ENCODE peak calls at places on chromosomes 11 and 22, in five cellular contexts. R is activated naive CD8-positive, alpha-beta T cell treated with anti-CD3 and anti-CD28 coated beads, Interleukin-2, amount 50 U/mL, for 24 hours; N is neural crest cell; S is CD4-positive, alpha-beta memory T cell; P is colonic mucosa. X is an unnamed sample.

GRCh38 chr11:84817998-84818397 is 809.1 kb downstream of the DLG2 start:
- DNase-seq in N (no peak), S (no peak), P (no peak), R (no peak), X (no peak)

GRCh38 chr11:35223429-35223828 is 84.5 kb downstream of the CD44 start:
- DNase-seq in S (no peak), N (peak), P (no peak), R (no peak), X (no peak)

GRCh38 chr22:35742342-35743100 is 24.8 kb downstream of the APOL5 start:
- DNase-seq in S (no peak), R (no peak), P (no peak), N (no peak), X (no peak)

GRCh38 chr22:45163074-45163416 is 680 bp upstream of the NUP50 start:
- DNase-seq in R (no peak), P (no peak), S (peak), N (no peak), X (peak)

GRCh38 chr11:61815790-61816735 is 740 bp downstream of the FADS1 start:
- DNase-seq in N (peak), P (peak), S (peak), R (peak), X (no peak)

GRCh38 chr22:30348837-30349236 is 7.9 kb downstream of the SF3A1 start:
- DNase-seq in R (no peak), P (no peak), N (no peak), S (no peak), X (no peak)

GRCh38 chr11:134636071-134636470 is 224.0 kb upstream of the B3GAT1 start:
- DNase-seq in S (no peak), N (no peak), R (no peak), P (no peak), X (no peak)

GRCh38 chr11:6653055-6653454 is 2.6 kb downstream of the DCHS1 start:
- DNase-seq in S (no peak), R (no peak), N (no peak), P (no peak), X (no peak)

GRCh38 chr22:24427500-24428164 is at the start of gene ADORA2A:
- DNase-seq in R (peak), P (peak), S (peak), N (no peak), X (no peak)

GRCh38 chr11:95682552-95682951 is 107.0 kb downstream of the FAM76B start:
- DNase-seq in S (no peak), P (no peak), R (no peak), N (no peak), X (no peak)

GRCh38 chr11:85810871-85811611 is at the start of gene SYTL2:
- DNase-seq in R (peak), S (peak), N (peak), P (peak), X (no peak)

GRCh38 chr11:119187123-119187892 is 2.0 kb downstream of the NHERF4 start:
- DNase-seq in N (no peak), R (no peak), P (no peak), S (no peak), X (no peak)

GRCh38 chr11:130815074-130815802 is 101.0 kb downstream of the SNX19 start:
- DNase-seq in P (no peak), S (no peak), N (no peak), R (no peak), X (no peak)

GRCh38 chr22:24995649-24996180 is 43.2 kb downstream of the KIAA1671 start:
- DNase-seq in N (no peak), P (no peak), S (no peak), R (no peak), X (no peak)

GRCh38 chr11:57224537-57224936 is 12.5 kb downstream of the APLNR start:
- DNase-seq in S (no peak), N (no peak), P (no peak), R (no peak), X (no peak)

GRCh38 chr11:26028294-26028954 is 303.5 kb upstream of the ANO3 start:
- DNase-seq in P (no peak), N (no peak), S (no peak), R (no peak), X (no peak)

GRCh38 chr22:45971389-45972028 is 5.5 kb downstream of the WNT7B start:
- DNase-seq in N (no peak), S (no peak), R (no peak), P (no peak), X (no peak)

GRCh38 chr11:638616-639323 is 1.7 kb downstream of the DRD4 start:
- DNase-seq in N (no peak), P (no peak), S (no peak), R (no peak), X (no peak)

GRCh38 chr22:44424867-44425351 is 73.1 kb downstream of the RTL6 start:
- DNase-seq in P (no peak), R (no peak), N (no peak), S (no peak), X (no peak)

GRCh38 chr11:84800755-84801346 is 826.3 kb downstream of the DLG2 start:
- DNase-seq in P (no peak), R (no peak), N (no peak), S (no peak), X (peak)

GRCh38 chr11:111352935-111353695 is 26.0 kb downstream of the POU2AF1 start:
- DNase-seq in R (no peak), N (no peak), P (peak), S (no peak), X (no peak)

GRCh38 chr11:26944866-26945664 is 48.8 kb upstream of the FIBIN start:
- DNase-seq in P (no peak), N (no peak), S (no peak), R (no peak), X (peak)

GRCh38 chr22:33757443-33758124 is 162.7 kb downstream of the LARGE1 start:
- DNase-seq in P (no peak), R (no peak), S (no peak), N (no peak), X (no peak)

GRCh38 chr11:69957849-69958248 is 120.3 kb upstream of the ANO1 start:
- DNase-seq in S (no peak), N (no peak), R (no peak), P (no peak), X (no peak)

GRCh38 chr11:123491241-123491640 is 61.2 kb downstream of the GRAMD1B start:
- DNase-seq in P (no peak), S (no peak), R (no peak), N (no peak), X (no peak)

GRCh38 chr22:20957691-20958440 is 9.2 kb upstream of the AIFM3 start:
- DNase-seq in S (no peak), P (peak), N (no peak), R (no peak), X (no peak)

GRCh38 chr11:33668468-33668825 is 32.2 kb downstream of the C11orf91 start:
- DNase-seq in S (no peak), P (no peak), N (no peak), R (no peak), X (peak)

GRCh38 chr11:30553521-30554110 is 32.5 kb downstream of the MPPED2 start:
- DNase-seq in N (no peak), P (no peak), R (no peak), S (no peak), X (no peak)

GRCh38 chr11:8363924-8364323 is 100.2 kb upstream of the LMO1 start:
- DNase-seq in R (no peak), P (no peak), S (no peak), N (no peak), X (no peak)

GRCh38 chr22:42648368-42649260 is 578 bp downstream of the CYB5R3 start:
- DNase-seq in N (no peak), P (peak), R (peak), S (peak), X (no peak)

GRCh38 chr11:59556883-59557205 is 45.5 kb downstream of the OR4D9 start:
- DNase-seq in S (peak), N (no peak), P (no peak), R (peak), X (no peak)

GRCh38 chr11:45082744-45083543 is 63.5 kb upstream of the PRDM11 start:
- DNase-seq in S (no peak), R (no peak), N (no peak), P (no peak), X (no peak)

GRCh38 chr11:32090774-32091370 is at the start of gene RCN1:
- DNase-seq in N (peak), R (peak), S (no peak), P (peak), X (peak)

GRCh38 chr11:45089845-45090499 is 56.5 kb upstream of the PRDM11 start:
- DNase-seq in S (no peak), N (no peak), R (no peak), P (no peak), X (peak)

GRCh38 chr22:20244744-20245576 is 23.2 kb downstream of the RTN4R start:
- DNase-seq in N (no peak), R (peak), P (no peak), S (peak), X (no peak)